ENCODE peak calls at places on chromosome 4, in five cellular contexts. One of them, this sample, is unnamed.

GRCh38 chr4:153788419-153789276 is at the start of gene SFRP2:
- DNase-seq in GF-D8: no peak
- DNase-seq in AG09309: no peak
- DNase-seq in hypothalamus: no peak
- DNase-seq in smooth muscle cell of the brain vasculature: no peak
- DNase-seq in this sample: no peak

GRCh38 chr4:81085979-81086378 is 55.5 kb downstream of the BMP3 start:
- DNase-seq in GF-D8: no peak
- DNase-seq in smooth muscle cell of the brain vasculature: no peak
- DNase-seq in AG09309: no peak
- DNase-seq in hypothalamus: no peak
- DNase-seq in this sample: no peak

GRCh38 chr4:1171306-1172227 is 816 bp downstream of the SPON2 start:
- DNase-seq in smooth muscle cell of the brain vasculature: no peak
- DNase-seq in AG09309: no peak
- DNase-seq in hypothalamus: no peak
- DNase-seq in GF-D8: no peak
- DNase-seq in this sample: no peak

GRCh38 chr4:169017971-169018370 is 7.9 kb upstream of the CBR4 start:
- DNase-seq in hypothalamus: no peak
- DNase-seq in smooth muscle cell of the brain vasculature: no peak
- DNase-seq in GF-D8: no peak
- DNase-seq in AG09309: no peak
- DNase-seq in this sample: no peak

GRCh38 chr4:147725673-147726072 is 6.2 kb upstream of the ARHGAP10 start:
- DNase-seq in smooth muscle cell of the brain vasculature: no peak
- DNase-seq in hypothalamus: no peak
- DNase-seq in GF-D8: no peak
- DNase-seq in AG09309: no peak
- DNase-seq in this sample: no peak

GRCh38 chr4:141524116-141524515 is 112.3 kb upstream of the IL15 start:
- DNase-seq in smooth muscle cell of the brain vasculature: no peak
- DNase-seq in AG09309: no peak
- DNase-seq in hypothalamus: no peak
- DNase-seq in GF-D8: no peak
- DNase-seq in this sample: no peak

GRCh38 chr4:52372269-52372668 is 286.8 kb downstream of the USP46 start:
- DNase-seq in GF-D8: no peak
- DNase-seq in hypothalamus: no peak
- DNase-seq in AG09309: no peak
- DNase-seq in smooth muscle cell of the brain vasculature: no peak
- DNase-seq in this sample: no peak

GRCh38 chr4:121675715-121676114 is 21.1 kb downstream of the ANXA5 start:
- DNase-seq in smooth muscle cell of the brain vasculature: no peak
- DNase-seq in AG09309: no peak
- DNase-seq in GF-D8: no peak
- DNase-seq in hypothalamus: no peak
- DNase-seq in this sample: no peak

GRCh38 chr4:140635606-140636005 is 66.8 kb upstream of the UCP1 start:
- DNase-seq in AG09309: no peak
- DNase-seq in GF-D8: no peak
- DNase-seq in hypothalamus: no peak
- DNase-seq in smooth muscle cell of the brain vasculature: no peak
- DNase-seq in this sample: no peak

GRCh38 chr4:164464313-164464712 is 289.6 kb upstream of the SMIM31 start:
- DNase-seq in smooth muscle cell of the brain vasculature: no peak
- DNase-seq in AG09309: no peak
- DNase-seq in GF-D8: no peak
- DNase-seq in hypothalamus: no peak
- DNase-seq in this sample: no peak

GRCh38 chr4:12488672-12489071 is 995.5 kb downstream of the RAB28 start:
- DNase-seq in hypothalamus: no peak
- DNase-seq in AG09309: no peak
- DNase-seq in GF-D8: no peak
- DNase-seq in smooth muscle cell of the brain vasculature: no peak
- DNase-seq in this sample: no peak